ENCODE peak calls at places on chromosomes 2 and 18, in six cellular contexts. R is lower lobe of right lung, N is natural killer cell, B is stomach, E is mammary epithelial cell, P is thoracic aorta. J is an unnamed sample.

GRCh38 chr2:46878886-46879285 is 36.7 kb downstream of the MCFD2 start:
- DNase-seq in R (no peak), N (no peak), B (no peak), E (no peak), P (peak; percentile 33), J (no peak)

GRCh38 chr18:38654966-38655365 is 1089.4 kb upstream of the CELF4 start:
- DNase-seq in R (no peak), N (no peak), B (no peak), E (no peak), P (no peak), J (no peak)

GRCh38 chr18:57801379-57802165 is 1.5 kb downstream of the ATP8B1 start:
- DNase-seq in R (no peak), N (no peak), B (peak; percentile 50), E (no peak), P (no peak), J (no peak)

GRCh38 chr2:225995788-225996476 is 596.4 kb downstream of the NYAP2 start:
- DNase-seq in R (no peak), N (no peak), B (no peak), E (peak; percentile 32), P (no peak), J (no peak)

GRCh38 chr2:180607501-180608060 is 372.8 kb upstream of the UBE2E3 start:
- DNase-seq in R (no peak), N (no peak), B (no peak), E (no peak), P (no peak), J (no peak)

GRCh38 chr2:120844098-120844738 is 108.5 kb downstream of the GLI2 start:
- DNase-seq in R (no peak), N (no peak), B (no peak), E (peak; percentile 9), P (no peak), J (no peak)

GRCh38 chr2:71235930-71236587 is 9.2 kb upstream of the PAIP2B start:
- DNase-seq in R (no peak), N (no peak), B (no peak), E (no peak), P (no peak), J (no peak)

GRCh38 chr2:157172239-157172638 is 85.3 kb upstream of the GALNT5 start:
- DNase-seq in R (no peak), N (no peak), B (no peak), E (peak; percentile 67), P (no peak), J (no peak)

GRCh38 chr18:34483198-34483597 is 226.9 kb upstream of the DTNA start:
- DNase-seq in R (no peak), N (no peak), B (no peak), E (no peak), P (no peak), J (no peak)

GRCh38 chr2:148615446-148615845 is 29.1 kb upstream of the EPC2 start:
- DNase-seq in R (no peak), N (no peak), B (no peak), E (no peak), P (no peak), J (no peak)

GRCh38 chr2:70104231-70105111 is 17.2 kb downstream of the PCBP1 start:
- DNase-seq in R (no peak), N (no peak), B (peak; percentile 32), E (no peak), P (no peak), J (no peak)
- TF ChIP-seq CTCF in R (no peak), N (no peak), B (no peak), E (no peak), P (no peak), J (no peak)

GRCh38 chr2:31079665-31080064 is 58.6 kb downstream of the GALNT14 start:
- DNase-seq in R (no peak), N (no peak), B (no peak), E (no peak), P (no peak), J (no peak)
- TF ChIP-seq CTCF in R (no peak), N (no peak), B (no peak), E (no peak), P (no peak), J (peak; percentile 11)

GRCh38 chr2:232843860-232844259 is 26.2 kb upstream of the SNORC start:
- DNase-seq in R (no peak), N (no peak), B (no peak), E (no peak), P (no peak), J (no peak)
- TF ChIP-seq CTCF in R (no peak), N (no peak), B (no peak), E (peak; percentile 6), P (no peak), J (no peak)

DNA sequence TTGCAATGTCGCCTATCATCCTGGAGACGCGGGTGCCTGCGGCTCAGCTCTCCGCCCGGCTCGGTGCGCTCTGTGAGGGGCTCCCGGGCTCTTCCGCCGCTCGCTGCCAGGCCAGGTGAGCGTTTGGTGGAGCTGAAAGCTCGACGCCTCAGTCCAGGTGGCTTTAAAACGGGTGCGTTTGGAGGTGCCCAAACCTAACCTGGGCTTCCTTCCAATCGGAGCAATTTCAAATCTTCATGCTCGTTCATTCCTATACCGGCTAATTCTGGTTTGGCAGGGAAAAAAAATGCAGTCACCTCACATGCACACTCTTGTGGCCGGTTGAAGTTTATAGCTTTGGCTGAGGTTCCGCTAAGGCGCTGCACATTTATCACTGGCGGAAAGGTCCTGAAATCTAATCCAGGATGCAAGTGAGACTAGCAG is at the start of gene SLC16A14:
- DNase-seq in R (no peak), N (no peak), B (no peak), E (peak; percentile 55), P (no peak), J (no peak)
- TF ChIP-seq CTCF in R (peak; percentile 11), N (no peak), B (no peak), E (peak; percentile 41), P (no peak), J (no peak)

GRCh38 chr2:111923271-111923670 is 24.9 kb downstream of the MERTK start:
- DNase-seq in R (no peak), N (no peak), B (no peak), E (no peak), P (no peak), J (no peak)

GRCh38 chr2:111918383-111918806 is 20.0 kb downstream of the MERTK start:
- DNase-seq in R (no peak), N (no peak), B (no peak), E (no peak), P (no peak), J (no peak)

GRCh38 chr2:111919362-111919761 is 21.0 kb downstream of the MERTK start:
- DNase-seq in R (no peak), N (no peak), B (no peak), E (no peak), P (no peak), J (no peak)

GRCh38 chr2:111924617-111925107 is 26.3 kb downstream of the MERTK start:
- DNase-seq in R (no peak), N (no peak), B (no peak), E (no peak), P (no peak), J (no peak)

DNA sequence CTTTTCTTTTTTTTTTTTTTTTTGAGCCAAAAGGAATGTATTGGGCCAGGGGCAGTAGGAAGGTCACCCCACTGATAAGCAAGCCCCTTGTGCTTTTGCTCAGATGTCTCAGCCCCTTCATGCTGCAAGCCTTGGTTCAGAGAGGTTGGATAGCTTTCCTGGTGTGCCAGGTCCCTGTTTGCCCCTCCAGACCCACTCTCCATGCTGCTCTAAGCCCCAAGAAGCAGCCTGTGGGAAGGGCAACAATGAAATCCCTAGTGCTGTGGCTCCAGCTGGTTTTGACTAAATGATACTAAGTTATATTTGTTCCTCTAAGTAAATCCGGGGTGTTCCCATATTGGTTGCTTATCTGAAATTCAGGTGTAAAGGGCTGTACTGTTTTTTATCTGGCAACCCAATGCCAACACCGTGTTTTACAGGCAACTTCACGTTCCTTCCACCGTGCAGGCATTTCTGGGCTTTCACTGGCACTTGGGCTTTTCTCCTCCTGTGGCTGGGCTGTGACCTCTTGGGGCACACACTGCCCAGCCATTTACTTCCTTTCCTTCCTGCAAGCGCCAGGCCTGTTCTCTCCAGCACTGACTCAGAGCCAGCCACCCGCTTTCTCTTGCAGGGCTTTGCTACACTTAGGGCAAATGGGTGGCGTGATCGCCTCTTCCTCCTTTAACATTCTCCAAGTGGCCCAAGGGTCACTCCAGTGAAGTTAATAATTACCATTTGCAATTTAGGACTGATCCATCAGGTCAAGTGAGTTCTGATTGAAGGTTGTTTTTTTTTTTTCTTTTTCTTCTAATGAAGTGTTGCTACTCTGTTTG is 21.6 kb downstream of the MERTK start:
- DNase-seq in R (peak; percentile 90), N (no peak), B (peak; percentile 94), E (no peak), P (no peak), J (peak; percentile 78)
- TF ChIP-seq CTCF in R (no peak), N (no peak), B (no peak), E (no peak), P (no peak), J (no peak)

GRCh38 chr18:4134691-4135090 is 320.4 kb downstream of the DLGAP1 start:
- DNase-seq in R (no peak), N (no peak), B (no peak), E (no peak), P (no peak), J (no peak)

GRCh38 chr18:4125246-4125938 is 329.7 kb downstream of the DLGAP1 start:
- DNase-seq in R (no peak), N (no peak), B (no peak), E (no peak), P (no peak), J (no peak)

GRCh38 chr18:4126939-4127338 is 328.2 kb downstream of the DLGAP1 start:
- DNase-seq in R (no peak), N (no peak), B (no peak), E (no peak), P (no peak), J (no peak)

GRCh38 chr18:4125939-4126250 is 329.2 kb downstream of the DLGAP1 start:
- DNase-seq in R (no peak), N (no peak), B (no peak), E (no peak), P (no peak), J (no peak)

DNA sequence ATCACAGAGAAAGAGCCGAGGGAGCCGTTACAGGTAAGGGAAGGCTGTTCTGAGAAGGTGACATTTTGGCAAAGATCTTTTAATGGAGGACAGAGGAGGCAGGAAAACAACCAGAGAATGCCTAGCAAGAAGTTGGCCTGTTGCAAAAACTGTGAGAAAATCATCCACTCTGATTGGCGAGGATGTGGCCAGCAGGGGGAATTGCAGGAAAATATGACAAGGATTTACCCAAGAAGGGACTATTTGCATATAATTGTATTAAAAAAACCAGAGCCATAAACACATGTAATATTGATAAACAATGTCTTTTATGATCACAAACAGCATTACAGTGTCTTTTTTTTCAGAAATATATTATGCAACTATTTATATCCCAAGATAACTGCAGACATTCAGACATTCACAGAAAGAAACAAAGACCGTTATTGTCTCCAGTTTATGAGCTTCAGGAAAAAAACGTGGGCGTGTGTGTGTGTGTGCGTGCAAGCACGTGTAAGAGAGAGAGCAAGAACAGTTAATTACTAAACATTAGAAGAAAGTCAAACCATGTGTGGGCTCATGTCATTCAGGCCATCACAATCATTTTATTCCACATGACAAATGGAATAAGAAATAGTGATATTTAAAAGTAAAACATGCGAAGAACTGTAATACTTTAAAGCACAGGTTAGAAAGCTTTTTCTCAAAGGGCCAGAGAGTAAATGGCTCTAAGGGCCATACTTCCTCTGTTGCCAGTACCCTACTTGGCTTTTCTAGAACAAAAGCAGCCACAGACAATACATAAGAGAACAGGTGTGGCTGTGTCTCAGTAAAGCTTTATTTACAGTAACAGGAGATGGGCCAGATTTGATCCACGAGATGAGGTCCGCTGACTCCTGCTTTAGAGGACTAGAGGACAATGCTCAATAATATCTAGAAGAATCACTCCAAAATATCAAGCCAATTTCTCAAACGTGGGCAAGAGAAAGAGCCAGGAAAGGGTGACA is 324.1 kb downstream of the DLGAP1 start:
- DNase-seq in R (no peak), N (no peak), B (no peak), E (no peak), P (no peak), J (no peak)
- TF ChIP-seq CTCF in R (no peak), N (no peak), B (no peak), E (no peak), P (no peak), J (no peak)

J was measured in CD14-positive monocyte.